ENCODE peak calls at places on chromosomes 12 and 14, in seven cellular contexts. S is breast epithelium, D is transverse colon, G is astrocyte, J is heart left ventricle, T is mammary epithelial cell, C is sigmoid colon. O is an unnamed sample. For H3K36me3, the result is how much of the 10 kb centered on the place peaks cover.

GRCh38 chr12:57894577-57895292 is 46.6 kb upstream of the ATP23 start:
- DNase-seq in T (no peak), J (no peak), G (no peak), C (no peak), S (no peak), D (no peak), O (no peak)

GRCh38 chr12:25723921-25724491 is 170.9 kb upstream of the LMNTD1 start:
- DNase-seq in G (peak), S (no peak), J (no peak), T (peak), D (no peak), C (no peak), O (no peak)

GRCh38 chr14:83164016-83164415 is 1630.4 kb upstream of the SEL1L start:
- DNase-seq in G (peak), T (peak), J (no peak), S (no peak), C (no peak), D (no peak), O (peak)

GRCh38 chr12:115060477-115061168 is 376.6 kb upstream of the TBX3 start:
- DNase-seq in D (no peak), T (no peak), S (no peak), J (no peak), C (no peak), G (no peak), O (no peak)

GRCh38 chr12:104351023-104351983 is 47.8 kb downstream of the EID3 start:
- DNase-seq in J (no peak), G (no peak), S (no peak), T (no peak), C (no peak), D (no peak), O (no peak)

GRCh38 chr12:77842430-77842829 is 11.7 kb downstream of the NAV3 start:
- DNase-seq in D (no peak), C (no peak), S (no peak), T (peak), G (peak), J (no peak), O (no peak)

GRCh38 chr12:10042167-10042566 is 11.7 kb downstream of the CLEC9A start:
- DNase-seq in G (no peak), T (no peak), C (no peak), J (no peak), S (no peak), D (no peak), O (no peak)

GRCh38 chr12:130696377-130696776 is 19.7 kb downstream of the RIMBP2 start:
- DNase-seq in T (no peak), D (no peak), S (no peak), C (no peak), G (no peak), J (no peak), O (no peak)

GRCh38 chr14:91911474-91912032 is 35.9 kb downstream of the FBLN5 start:
- DNase-seq in T (peak), D (peak), J (no peak), S (no peak), G (no peak), C (peak), O (peak)

GRCh38 chr14:35526962-35527361 is 7.0 kb upstream of the INSM2 start:
- DNase-seq in S (no peak), J (no peak), G (no peak), C (no peak), T (no peak), D (no peak), O (no peak)

GRCh38 chr12:48034835-48035805 is 30.8 kb upstream of the COL2A1 start:
- DNase-seq in J (no peak), D (no peak), S (no peak), T (peak), G (no peak), C (no peak), O (no peak)

GRCh38 chr12:72017054-72017651 is 78.5 kb downstream of the TPH2 start:
- DNase-seq in T (peak), J (peak), S (peak), C (peak), G (peak), D (peak), O (peak)

GRCh38 chr12:3964404-3964803 is 91.2 kb upstream of the PARP11 start:
- DNase-seq in D (no peak), T (no peak), J (no peak), S (no peak), C (no peak), G (no peak), O (no peak)

GRCh38 chr14:105087308-105087962 is 22.2 kb upstream of the GPR132 start:
- DNase-seq in C (peak), S (peak), T (peak), G (peak), J (peak), D (no peak), O (peak)

GRCh38 chr12:106670131-106670530 is 87.3 kb downstream of the RFX4 start:
- DNase-seq in T (no peak), J (no peak), D (no peak), G (no peak), C (no peak), S (no peak), O (no peak)

GRCh38 chr12:116773276-116773731 is 35.2 kb downstream of the RNFT2 start:
- DNase-seq in C (no peak), T (peak), D (no peak), S (no peak), J (no peak), G (no peak), O (peak)
- TF ChIP-seq CTCF in C (no peak), T (no peak), D (peak), S (no peak), J (no peak), G (no peak), O (peak)

GRCh38 chr14:103095210-103095778 is 769 bp downstream of the EXOC3L4 start:
- DNase-seq in T (no peak), G (no peak), D (peak), J (no peak), S (no peak), C (no peak), O (no peak)

GRCh38 chr14:103097994-103098957 is 3.8 kb downstream of the EXOC3L4 start:
- DNase-seq in T (no peak), G (no peak), J (no peak), S (no peak), C (no peak), D (no peak), O (no peak)

GRCh38 chr14:103099081-103099732 is 4.7 kb downstream of the EXOC3L4 start:
- DNase-seq in C (no peak), G (no peak), D (no peak), J (no peak), S (no peak), T (no peak), O (no peak)

GRCh38 chr14:103096387-103096786 is 1.9 kb downstream of the EXOC3L4 start:
- DNase-seq in T (no peak), D (no peak), G (no peak), S (no peak), C (no peak), J (no peak), O (no peak)

DNA sequence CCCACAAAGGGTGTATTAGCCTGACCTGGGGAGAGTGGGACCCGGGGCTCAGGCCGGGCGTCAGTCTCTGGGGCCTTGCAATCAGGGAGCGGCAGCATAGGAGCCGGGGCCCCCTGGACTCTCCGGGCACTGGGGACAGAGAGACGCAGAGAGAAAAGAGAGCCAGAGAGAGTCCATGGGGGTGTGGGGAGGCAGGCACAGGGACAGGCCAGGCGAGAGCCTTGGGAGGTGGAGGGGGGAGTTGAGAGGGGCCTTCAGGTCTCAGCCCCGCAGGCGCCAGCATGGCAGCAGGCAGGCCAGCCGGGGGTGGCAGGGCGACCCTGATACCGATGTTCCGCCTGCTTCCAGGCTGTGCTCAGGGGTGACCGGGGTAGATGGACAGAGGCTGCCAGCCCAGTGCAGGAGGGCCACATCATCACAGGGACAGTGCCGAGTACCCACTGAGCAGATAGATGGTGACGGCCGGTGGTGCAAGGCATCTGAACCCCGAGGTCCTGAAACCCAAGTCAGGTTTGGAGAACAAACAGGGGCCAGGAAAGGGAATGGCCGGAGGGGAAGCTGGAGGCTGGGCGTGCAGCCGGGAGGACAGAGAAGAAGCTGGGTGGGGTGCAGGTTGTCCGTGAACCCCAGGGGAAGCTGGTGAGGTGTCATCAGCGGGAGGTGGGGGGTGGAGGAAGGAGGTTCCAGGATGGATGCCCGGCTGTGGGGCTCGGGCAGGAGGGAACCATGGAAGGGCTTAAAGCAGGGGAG is 2.9 kb downstream of the EXOC3L4 start:
- DNase-seq in S (no peak), J (no peak), D (no peak), T (no peak), G (no peak), C (no peak), O (no peak)
- H3K4me3 ChIP-seq in S (no peak), J (no peak), D (no peak), T (no peak), G (no peak), C (no peak), O (no peak)

DNA sequence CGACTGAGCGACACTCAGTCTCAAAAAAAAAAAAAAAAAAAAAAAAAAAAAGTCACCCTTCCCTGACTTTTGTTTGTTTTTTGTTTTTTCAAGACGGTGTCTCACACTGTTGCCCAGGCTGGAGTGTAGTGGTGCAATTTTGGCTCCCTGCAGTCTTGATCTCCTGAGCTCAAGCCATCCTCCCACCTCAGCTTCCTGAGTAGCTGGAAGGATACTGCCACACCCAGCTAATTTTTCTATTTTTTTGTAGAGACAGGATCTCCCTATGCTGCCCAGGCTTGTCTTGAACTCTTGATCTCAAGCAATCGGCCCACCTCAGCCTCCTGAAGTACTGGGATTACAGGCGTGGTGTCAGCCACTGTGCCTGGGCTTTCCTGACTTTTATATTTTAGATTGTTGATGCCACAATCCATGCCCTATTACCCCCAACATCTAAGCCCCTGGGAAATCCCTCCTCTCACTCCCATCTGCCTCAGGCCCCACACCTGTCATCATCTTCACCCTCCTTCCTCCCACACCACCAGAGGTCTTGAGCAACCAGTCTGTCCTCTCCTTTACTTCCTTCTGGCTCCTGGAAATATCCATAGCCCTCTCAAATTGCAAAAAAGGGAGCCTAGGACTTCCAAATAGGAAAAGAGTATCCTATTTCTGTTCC is 7.8 kb downstream of the IKZF4 start:
- DNase-seq in T (peak), G (no peak), D (no peak), S (no peak), C (no peak), J (no peak), O (no peak)
- H3K36me3 ChIP-seq in T (under half), G (under half), D (under half), S (under half), C (under half), J (under half), O (under half)

DNA sequence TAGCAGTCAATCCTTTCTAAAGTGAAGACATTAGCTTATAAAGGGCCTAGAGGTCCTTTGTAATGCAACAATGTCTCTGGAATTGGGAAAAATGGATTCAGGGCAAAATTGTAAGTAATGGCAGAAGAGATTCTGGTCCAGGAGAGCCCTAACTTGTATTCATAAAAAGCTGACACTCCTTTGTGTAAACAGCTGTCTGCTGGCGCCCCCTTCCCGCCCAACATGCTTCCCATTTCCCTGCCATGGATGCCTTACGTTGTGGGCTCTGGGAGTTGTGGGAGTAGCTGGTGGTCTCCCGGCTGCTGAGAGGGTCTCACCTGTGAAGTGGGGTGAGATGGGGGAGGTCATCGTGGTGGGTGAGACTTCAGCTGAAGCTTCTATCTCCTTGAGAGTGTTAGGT is 2.3 kb downstream of the ACRBP start:
- DNase-seq in D (peak), S (no peak), C (no peak), T (no peak), G (no peak), J (no peak), O (no peak)
- TF ChIP-seq CTCF in D (peak), S (no peak), C (no peak), T (no peak), G (no peak), J (peak), O (peak)